ENCODE peak calls at places on chromosomes 16 and 17, in four cellular contexts. D is heart right ventricle, M is left lung, H is AG10803. C is an unnamed sample.

GRCh38 chr17:7258731-7259554 is 3.3 kb downstream of the CLDN7 start:
- DNase-seq in D (no peak), M (no peak), H (peak; percentile 66), C (peak; percentile 92)

GRCh38 chr17:7354262-7354781 is 634 bp upstream of the TMEM95 start:
- DNase-seq in D (no peak), M (peak; percentile 27), H (peak; percentile 49), C (peak; percentile 100)

GRCh38 chr17:17051791-17052461 is 9.7 kb downstream of the MPRIP start:
- DNase-seq in D (no peak), M (no peak), H (peak; percentile 64), C (no peak)

GRCh38 chr16:8561496-8561895 is 28.8 kb downstream of the TMEM114 start:
- DNase-seq in D (no peak), M (no peak), H (no peak), C (no peak)

GRCh38 chr17:4899341-4900230 is at the start of gene C17orf107:
- DNase-seq in D (peak; percentile 78), M (peak; percentile 97), H (peak; percentile 65), C (peak; percentile 89)

GRCh38 chr16:5396880-5397279 is 299.3 kb upstream of the EEF2KMT start:
- DNase-seq in D (no peak), M (no peak), H (no peak), C (no peak)

GRCh38 chr17:73802314-73802713 is 158.1 kb upstream of the SDK2 start:
- DNase-seq in D (no peak), M (no peak), H (no peak), C (no peak)

GRCh38 chr16:31487076-31487719 is 4.3 kb downstream of the SLC5A2 start:
- DNase-seq in D (no peak), M (peak; percentile 76), H (no peak), C (no peak)

GRCh38 chr17:4130715-4131114 is 12.1 kb downstream of the ZZEF1 start:
- DNase-seq in D (no peak), M (no peak), H (peak; percentile 61), C (no peak)

GRCh38 chr17:43907425-43907981 is at the start of gene MPP2:
- DNase-seq in D (peak; percentile 72), M (peak; percentile 84), H (peak; percentile 54), C (peak; percentile 51)

GRCh38 chr16:54936086-54936978 is 5.7 kb downstream of the IRX5 start:
- DNase-seq in D (peak; percentile 35), M (peak; percentile 77), H (peak; percentile 56), C (peak; percentile 63)

GRCh38 chr17:16117149-16117548 is 98.2 kb downstream of the NCOR1 start:
- DNase-seq in D (no peak), M (no peak), H (no peak), C (no peak)

GRCh38 chr16:87723224-87723619 is 42.6 kb downstream of the KLHDC4 start:
- DNase-seq in D (peak; percentile 50), M (peak; percentile 49), H (peak; percentile 81), C (peak; percentile 72)

GRCh38 chr17:17741346-17742023 is 60.2 kb downstream of the RAI1 start:
- DNase-seq in D (no peak), M (no peak), H (peak; percentile 47), C (no peak)

DNA sequence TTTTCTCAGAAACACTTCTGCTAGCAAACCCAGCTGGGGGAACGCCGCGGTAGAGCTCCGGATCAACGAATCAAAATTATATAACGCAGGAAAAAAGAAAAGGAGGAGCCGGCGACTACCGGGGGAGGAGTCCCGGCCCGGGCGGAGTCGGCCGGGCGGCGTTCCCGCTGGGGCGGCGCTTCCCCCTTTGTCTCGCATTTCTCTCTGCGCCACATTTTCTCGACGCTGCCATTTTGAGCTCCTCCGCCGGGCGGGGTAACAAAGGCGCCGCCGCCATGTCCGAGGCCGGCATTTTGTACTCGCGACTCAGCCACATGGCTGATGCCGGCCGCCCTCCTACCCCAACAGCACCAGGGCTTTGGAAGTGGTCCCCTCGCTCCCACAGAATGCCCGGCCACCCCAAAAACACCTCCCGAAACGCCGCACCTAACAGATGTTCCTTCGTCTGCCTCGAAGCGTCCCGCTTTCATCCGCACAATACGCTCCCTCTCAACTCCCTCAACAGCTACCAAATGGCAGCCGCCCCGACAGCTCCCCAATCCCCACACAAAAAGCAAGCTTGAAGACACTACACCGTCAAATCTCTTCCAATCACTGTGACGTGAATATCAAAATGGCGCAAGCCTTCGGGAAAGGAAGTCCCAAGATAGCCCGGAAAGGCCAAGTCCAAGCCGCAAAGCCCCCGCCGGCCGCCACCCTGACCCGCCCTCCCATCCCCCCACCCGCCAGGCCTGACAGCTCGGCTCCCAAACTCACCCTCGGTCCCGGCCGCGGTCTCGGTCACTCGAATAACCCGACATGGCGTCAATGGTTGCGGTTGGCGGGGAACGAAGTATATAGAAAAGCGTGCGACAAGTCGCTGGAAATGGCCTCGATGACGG is 529 bp downstream of the DDX5 start:
- DNase-seq in D (peak; percentile 90), M (peak; percentile 95), H (peak; percentile 90), C (peak; percentile 84)
- H3K4me3 ChIP-seq in D (peak overlapping the region; percentile 98), M (peak overlapping the region; percentile 98), H (peak overlapping the region; percentile 96), C (peak overlapping the region; percentile 93)

GRCh38 chr17:44968225-44969143 is at the start of gene C1QL1:
- DNase-seq in D (peak; percentile 94), M (peak; percentile 98), H (peak; percentile 85), C (peak; percentile 92)
- TF ChIP-seq CTCF in D (no peak), M (no peak), H (peak; percentile 29), C (no peak)

GRCh38 chr16:19885456-19886060 is 910 bp upstream of the GPRC5B start:
- DNase-seq in D (no peak), M (peak; percentile 78), H (no peak), C (no peak)
- H3K4me3 ChIP-seq in D (peak overlapping the region; percentile 89), M (peak overlapping the region; percentile 48), H (peak overlapping the region; percentile 64), C (no peak overlapping the region)

GRCh38 chr17:80511222-80512180 is 33.1 kb upstream of the RPTOR start:
- DNase-seq in D (no peak), M (no peak), H (no peak), C (no peak)
- TF ChIP-seq CTCF in D (no peak), M (no peak), H (no peak), C (no peak)

GRCh38 chr17:14014647-14015046 is 54.7 kb upstream of the COX10 start:
- DNase-seq in D (no peak), M (no peak), H (peak; percentile 13), C (no peak)
- H3K4me3 ChIP-seq in D (no peak overlapping the region), M (no peak overlapping the region), H (no peak overlapping the region), C (no peak overlapping the region)

DNA sequence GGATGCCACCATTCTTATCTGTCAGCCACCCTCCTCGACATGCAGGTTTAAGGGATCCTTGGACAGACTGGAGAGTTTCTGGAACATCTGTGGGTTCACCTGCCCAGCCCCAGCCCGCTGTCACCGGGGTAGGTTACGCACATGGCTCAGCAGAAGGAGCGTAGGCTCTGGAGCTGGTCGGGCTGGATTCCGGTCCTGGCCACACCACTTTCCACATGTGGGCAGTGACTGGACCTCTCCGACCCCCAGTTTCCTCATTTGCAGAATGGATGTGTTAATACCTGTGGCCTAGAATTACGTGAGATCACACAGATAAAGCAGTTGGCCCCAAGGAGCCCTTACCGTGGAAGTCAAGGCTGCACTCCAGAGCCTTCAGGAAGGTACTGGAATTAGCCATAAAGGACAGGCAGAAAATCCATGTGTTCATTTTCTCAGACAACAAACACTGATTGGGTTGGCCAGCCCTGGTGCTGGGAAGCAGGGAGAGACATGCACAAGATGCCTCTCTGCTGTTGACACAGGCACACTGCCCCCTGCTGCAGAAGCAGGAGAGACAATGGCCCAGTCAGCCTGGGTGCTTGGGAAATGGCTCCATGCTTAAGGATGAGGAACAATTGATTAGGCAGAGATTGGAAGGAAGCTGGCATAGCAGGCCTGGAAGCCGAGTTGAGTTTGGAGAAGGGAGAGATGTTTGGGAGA is 58.8 kb downstream of the SF3B3 start:
- DNase-seq in D (no peak), M (no peak), H (no peak), C (no peak)
- TF ChIP-seq CTCF in D (peak; percentile 8), M (no peak), H (peak; percentile 13), C (peak; percentile 3)

DNA sequence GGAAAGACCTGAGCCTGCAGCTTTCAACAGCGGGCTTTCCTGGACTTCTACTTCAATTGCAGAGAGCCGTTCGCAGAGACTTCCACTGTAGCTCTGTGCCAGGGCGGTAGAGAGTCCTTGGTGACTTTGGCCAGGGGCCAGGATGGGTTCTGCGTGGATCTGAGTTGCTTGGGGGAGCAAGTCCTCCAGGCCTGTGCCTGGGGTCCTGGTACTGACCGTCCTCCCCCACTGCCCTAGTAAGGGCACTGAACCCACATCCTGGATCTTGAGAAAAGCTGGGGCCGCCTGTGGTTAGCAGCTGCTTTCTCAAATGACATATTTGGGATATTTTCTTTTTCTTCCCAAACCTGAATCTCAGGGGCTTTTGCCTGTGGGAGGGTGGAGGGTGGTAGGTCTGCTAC is 37.9 kb downstream of the PGS1 start:
- DNase-seq in D (no peak), M (peak; percentile 68), H (peak; percentile 59), C (no peak)
- H3K4me3 ChIP-seq in D (no peak overlapping the region), M (no peak overlapping the region), H (no peak overlapping the region), C (no peak overlapping the region)

DNA sequence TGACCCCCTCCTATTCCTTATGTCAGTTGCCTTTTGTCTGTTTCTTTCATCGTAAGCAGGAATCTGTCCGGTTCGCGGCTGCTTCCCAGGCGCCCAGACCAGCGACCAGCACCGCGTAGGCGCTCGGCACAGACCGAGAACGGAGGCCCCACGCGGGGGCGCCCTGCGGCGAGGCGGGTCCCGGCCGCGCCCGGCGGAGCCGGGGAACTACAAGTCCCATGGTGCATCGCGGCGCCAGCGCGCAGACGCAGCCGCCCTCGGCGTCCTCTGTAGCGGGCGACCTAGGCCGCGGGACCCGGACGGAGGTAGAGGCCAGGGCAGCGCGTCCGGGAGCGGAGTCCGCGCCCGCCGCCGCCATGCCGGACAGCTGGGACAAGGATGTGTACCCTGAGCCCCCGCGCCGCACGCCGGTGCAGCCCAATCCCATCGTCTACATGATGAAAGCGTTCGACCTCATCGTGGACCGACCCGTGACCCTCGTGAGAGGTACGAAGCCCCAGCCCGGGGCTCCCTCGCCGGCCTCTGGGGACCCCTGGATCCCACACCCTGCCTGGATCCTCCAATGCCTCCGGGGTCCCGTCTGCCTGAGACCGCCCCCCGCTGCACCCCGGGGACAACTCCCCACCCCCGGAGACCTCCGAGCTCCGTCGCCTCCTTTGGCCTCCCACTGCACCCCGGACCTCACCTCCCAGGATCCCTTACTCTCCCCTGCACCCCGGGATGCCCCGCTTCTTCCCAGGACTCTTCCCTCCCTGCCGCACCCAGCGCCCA is at the start of gene NDUFB10:
- DNase-seq in D (peak; percentile 97), M (peak; percentile 100), H (peak; percentile 87), C (peak; percentile 89)
- TF ChIP-seq CTCF in D (peak; percentile 88), M (peak; percentile 55), H (peak; percentile 44), C (peak; percentile 22)

C was measured in epithelial cell of esophagus.